ENCODE peak calls at places on chromosomes 16 and 17, in seven cellular contexts. N is HFF-Myc; V is fibroblast of mammary gland; Z is GM23248; M is foreskin fibroblast; D is CD8-positive, alpha-beta memory T cell; F is PC-3. H is an unnamed sample.

GRCh38 chr16:69822174-69822935 is 60.2 kb downstream of the WWP2 start:
- DNase-seq in N (no peak), V (no peak), Z (no peak), M (no peak), D (no peak), F (no peak), H (no peak)

GRCh38 chr16:81004646-81005353 is 1.9 kb downstream of the CMC2 start:
- DNase-seq in N (peak; percentile 35), V (peak; percentile 71), Z (peak; percentile 80), M (peak; percentile 28), D (peak; percentile 60), F (peak; percentile 77), H (peak; percentile 72)

GRCh38 chr17:73952136-73952497 is 251.4 kb upstream of the RPL38 start:
- DNase-seq in N (no peak), V (no peak), Z (no peak), M (no peak), D (no peak), F (no peak), H (no peak)

GRCh38 chr16:75228143-75228976 is 9.6 kb downstream of the CTRB1 start:
- DNase-seq in N (no peak), V (no peak), Z (no peak), M (no peak), D (no peak), F (no peak), H (no peak)

GRCh38 chr17:16512011-16512410 is 20.0 kb upstream of the LRRC75A start:
- DNase-seq in N (no peak), V (no peak), Z (no peak), M (no peak), D (no peak), F (no peak), H (no peak)

GRCh38 chr17:53626286-53626685 is 196.4 kb upstream of the KIF2B start:
- DNase-seq in N (no peak), V (peak; percentile 40), Z (peak; percentile 72), M (no peak), D (no peak), F (peak; percentile 67), H (peak; percentile 15)

GRCh38 chr16:4370570-4371480 is 823 bp upstream of the VASN start:
- DNase-seq in N (no peak), V (peak; percentile 78), Z (peak; percentile 77), M (no peak), D (no peak), F (no peak), H (peak; percentile 98)

GRCh38 chr17:69567130-69567529 is 152.6 kb downstream of the MAP2K6 start:
- DNase-seq in N (no peak), V (no peak), Z (peak; percentile 37), M (no peak), D (no peak), F (peak; percentile 28), H (no peak)

GRCh38 chr17:62017912-62018311 is 47.2 kb downstream of the MED13 start:
- DNase-seq in N (no peak), V (peak; percentile 9), Z (peak; percentile 28), M (peak; percentile 4), D (no peak), F (peak; percentile 34), H (peak; percentile 67)

GRCh38 chr17:67863624-67864247 is 38.4 kb downstream of the BPTF start:
- DNase-seq in N (no peak), V (no peak), Z (no peak), M (no peak), D (no peak), F (no peak), H (no peak)

GRCh38 chr17:60652484-60653247 is 25.0 kb upstream of the BCAS3 start:
- DNase-seq in N (no peak), V (no peak), Z (no peak), M (no peak), D (no peak), F (no peak), H (no peak)

GRCh38 chr17:29059281-29059680 is 16.3 kb downstream of the PIPOX start:
- DNase-seq in N (peak; percentile 25), V (peak; percentile 48), Z (peak; percentile 79), M (peak; percentile 12), D (no peak), F (peak; percentile 71), H (peak; percentile 52)

GRCh38 chr16:84505249-84506156 is 1.0 kb upstream of the MEAK7 start:
- DNase-seq in N (no peak), V (no peak), Z (no peak), M (no peak), D (no peak), F (no peak), H (no peak)

GRCh38 chr17:8226536-8227237 is 16.3 kb upstream of the AURKB start:
- DNase-seq in N (no peak), V (peak; percentile 93), Z (peak; percentile 95), M (peak; percentile 84), D (peak; percentile 21), F (peak; percentile 3), H (peak; percentile 94)

GRCh38 chr17:48663134-48663924 is 37.2 kb upstream of the HOXB9 start:
- DNase-seq in N (no peak), V (no peak), Z (no peak), M (no peak), D (no peak), F (peak; percentile 22), H (no peak)

GRCh38 chr17:81257533-81257932 is 18.4 kb downstream of the NDUFAF8 start:
- DNase-seq in N (no peak), V (no peak), Z (no peak), M (no peak), D (no peak), F (no peak), H (no peak)

GRCh38 chr17:43791589-43791988 is 11.4 kb downstream of the CFAP97D1 start:
- DNase-seq in N (peak; percentile 72), V (peak; percentile 63), Z (peak; percentile 51), M (peak; percentile 37), D (no peak), F (peak; percentile 84), H (peak; percentile 56)

GRCh38 chr17:58338907-58339774 is 10.5 kb upstream of the TSPOAP1 start:
- DNase-seq in N (peak; percentile 44), V (peak; percentile 63), Z (peak; percentile 70), M (peak; percentile 41), D (no peak), F (no peak), H (peak; percentile 53)

GRCh38 chr16:71230122-71230845 is at the start of gene HYDIN:
- DNase-seq in N (peak; percentile 29), V (peak; percentile 28), Z (peak; percentile 63), M (peak; percentile 1), D (no peak), F (peak; percentile 64), H (peak; percentile 38)

GRCh38 chr16:49970818-49971431 is 54.1 kb upstream of the CNEP1R1 start:
- DNase-seq in N (no peak), V (no peak), Z (no peak), M (no peak), D (no peak), F (no peak), H (no peak)

GRCh38 chr17:17056167-17056562 is 13.9 kb downstream of the MPRIP start:
- DNase-seq in N (no peak), V (no peak), Z (peak; percentile 83), M (no peak), D (no peak), F (no peak), H (no peak)

GRCh38 chr17:28985950-28986713 is 19.7 kb downstream of the SEZ6 start:
- DNase-seq in N (no peak), V (no peak), Z (no peak), M (no peak), D (no peak), F (no peak), H (no peak)

GRCh38 chr16:66409156-66409555 is 17.9 kb upstream of the BEAN1 start:
- DNase-seq in N (no peak), V (peak; percentile 61), Z (peak; percentile 63), M (no peak), D (no peak), F (peak; percentile 73), H (peak; percentile 80)

GRCh38 chr16:87014112-87014511 is 303.1 kb downstream of the C16orf95 start:
- DNase-seq in N (no peak), V (no peak), Z (no peak), M (no peak), D (no peak), F (no peak), H (no peak)

GRCh38 chr17:59893617-59894100 is 738 bp downstream of the RPS6KB1 start:
- DNase-seq in N (no peak), V (peak; percentile 18), Z (peak; percentile 62), M (no peak), D (no peak), F (peak; percentile 39), H (peak; percentile 20)

GRCh38 chr16:79844603-79845002 is 244.1 kb upstream of the MAF start:
- DNase-seq in N (no peak), V (no peak), Z (no peak), M (no peak), D (no peak), F (no peak), H (no peak)

DNA sequence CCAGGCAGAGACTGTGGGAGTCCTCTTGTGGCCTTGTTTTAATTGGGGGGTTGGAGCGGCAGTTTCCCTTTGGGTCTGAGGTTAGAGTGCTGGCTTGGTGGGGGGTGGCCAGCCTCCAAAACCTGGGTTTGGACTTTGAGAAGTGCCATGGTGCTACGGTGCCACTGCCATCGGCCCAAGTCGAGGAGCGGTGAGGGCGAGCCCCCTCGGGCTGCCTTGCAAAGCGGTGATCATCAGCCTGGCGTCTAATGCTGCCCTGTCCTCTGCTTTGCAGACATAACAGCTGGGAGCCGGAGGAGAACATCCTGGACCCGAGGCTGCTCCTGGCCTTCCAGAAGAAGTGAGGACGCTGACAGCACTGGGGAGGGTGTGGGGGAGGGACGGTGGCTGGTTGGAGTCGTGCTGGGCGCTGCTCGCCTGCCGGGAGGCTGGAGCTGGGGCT is 1.2 kb downstream of the CBX2 start:
- DNase-seq in N (no peak), V (no peak), Z (no peak), M (no peak), D (no peak), F (no peak), H (no peak)
- H3K4me3 ChIP-seq in N (peak overlapping the region; percentile 61), V (peak overlapping the region; percentile 45), Z (no peak overlapping the region), M (peak overlapping the region; percentile 46), D (peak overlapping the region; percentile 37), F (peak overlapping the region; percentile 92), H (peak overlapping the region; percentile 64)

GRCh38 chr17:56425483-56425882 is 168.0 kb upstream of the NOG start:
- DNase-seq in N (no peak), V (no peak), Z (no peak), M (no peak), D (no peak), F (no peak), H (no peak)
- H3K4me3 ChIP-seq in N (no peak overlapping the region), V (no peak overlapping the region), Z (no peak overlapping the region), M (no peak overlapping the region), D (no peak overlapping the region), F (no peak overlapping the region), H (no peak overlapping the region)

DNA sequence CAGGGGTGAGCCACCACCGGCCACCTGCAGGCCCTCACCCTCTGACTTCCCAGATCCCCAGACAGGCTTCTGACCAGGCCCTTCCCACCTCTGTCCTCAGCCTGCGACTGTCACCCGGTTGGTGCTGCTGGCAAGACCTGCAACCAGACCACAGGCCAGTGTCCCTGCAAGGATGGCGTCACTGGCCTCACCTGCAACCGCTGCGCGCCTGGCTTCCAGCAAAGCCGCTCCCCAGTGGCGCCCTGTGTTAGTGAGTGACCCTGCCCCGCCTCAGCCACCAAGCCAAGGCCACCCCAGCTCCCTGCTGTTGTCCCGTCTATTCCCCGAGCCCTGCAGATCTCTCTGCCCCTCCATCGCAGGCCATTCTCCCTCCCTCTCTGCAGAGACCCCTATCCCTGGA is 1.8 kb downstream of the NTN3 start:
- DNase-seq in N (no peak), V (no peak), Z (no peak), M (no peak), D (no peak), F (no peak), H (no peak)
- H3K4me3 ChIP-seq in N (no peak overlapping the region), V (no peak overlapping the region), Z (no peak overlapping the region), M (no peak overlapping the region), D (no peak overlapping the region), F (no peak overlapping the region), H (no peak overlapping the region)

GRCh38 chr17:6660101-6660500 is 8.5 kb downstream of the C17orf100 start:
- DNase-seq in N (no peak), V (no peak), Z (no peak), M (no peak), D (no peak), F (no peak), H (no peak)
- H3K4me3 ChIP-seq in N (no peak overlapping the region), V (no peak overlapping the region), Z (no peak overlapping the region), M (no peak overlapping the region), D (no peak overlapping the region), F (no peak overlapping the region), H (no peak overlapping the region)

H was measured in cardiac fibroblast.